ENCODE peak calls at places on chromosomes 3 and 15, in six cellular contexts. A, C, S, X, Q and N are unnamed samples.

GRCh38 chr15:23565395-23566069 is at the start of gene MKRN3:
- DNase-seq in A (peak; percentile 91), C (peak; percentile 21), S (no peak), X (no peak), Q (peak; percentile 2), N (no peak)

GRCh38 chr3:134134240-134134639 is 104.5 kb upstream of the SLCO2A1 start:
- DNase-seq in A (peak; percentile 6), C (no peak), S (no peak), X (no peak), Q (no peak), N (no peak)

GRCh38 chr15:99085413-99086326 is 19.2 kb upstream of the SYNM start:
- DNase-seq in A (no peak), C (no peak), S (no peak), X (no peak), Q (peak; percentile 61), N (no peak)

GRCh38 chr3:147007736-147008245 is 398.6 kb downstream of the ZIC4 start:
- DNase-seq in A (no peak), C (no peak), S (no peak), X (no peak), Q (no peak), N (no peak)

GRCh38 chr3:106610362-106610997 is 741.7 kb upstream of the CBLB start:
- DNase-seq in A (no peak), C (no peak), S (no peak), X (no peak), Q (peak; percentile 53), N (no peak)

GRCh38 chr3:75396316-75396802 is 267.8 kb upstream of the FRG2C start:
- DNase-seq in A (no peak), C (no peak), S (no peak), X (no peak), Q (no peak), N (no peak)

GRCh38 chr15:101142711-101143110 is 109.1 kb downstream of the CHSY1 start:
- DNase-seq in A (no peak), C (no peak), S (no peak), X (no peak), Q (no peak), N (no peak)

GRCh38 chr3:107641572-107642307 is 119.0 kb downstream of the BBX start:
- DNase-seq in A (peak; percentile 24), C (no peak), S (no peak), X (peak; percentile 20), Q (no peak), N (no peak)

GRCh38 chr3:13688034-13688433 is 139.1 kb downstream of the FBLN2 start:
- DNase-seq in A (no peak), C (no peak), S (no peak), X (no peak), Q (no peak), N (no peak)

GRCh38 chr3:108091498-108092259 is 848 bp upstream of the CD47 start:
- DNase-seq in A (no peak), C (no peak), S (no peak), X (no peak), Q (peak; percentile 5), N (peak; percentile 10)

GRCh38 chr3:9970020-9970652 is 16.5 kb downstream of the EMC3 start:
- DNase-seq in A (no peak), C (no peak), S (no peak), X (no peak), Q (no peak), N (no peak)

GRCh38 chr3:85678713-85679112 is 719.9 kb downstream of the CADM2 start:
- DNase-seq in A (no peak), C (no peak), S (no peak), X (no peak), Q (no peak), N (no peak)

GRCh38 chr3:133573054-133573628 is 345 bp upstream of the CDV3 start:
- DNase-seq in A (no peak), C (peak; percentile 100), S (peak; percentile 100), X (peak; percentile 100), Q (no peak), N (peak; percentile 100)

GRCh38 chr15:69719527-69719926 is 266.9 kb downstream of the RPLP1 start:
- DNase-seq in A (peak; percentile 78), C (peak; percentile 35), S (no peak), X (peak; percentile 28), Q (no peak), N (peak; percentile 18)

GRCh38 chr15:101043911-101044624 is 124.9 kb downstream of the LRRK1 start:
- DNase-seq in A (no peak), C (no peak), S (no peak), X (no peak), Q (no peak), N (no peak)

GRCh38 chr3:31911124-31911523 is 69.9 kb downstream of the OSBPL10 start:
- DNase-seq in A (no peak), C (no peak), S (no peak), X (no peak), Q (no peak), N (no peak)

GRCh38 chr15:67146214-67146613 is 80.8 kb downstream of the SMAD3 start:
- DNase-seq in A (no peak), C (no peak), S (no peak), X (no peak), Q (peak; percentile 52), N (no peak)

GRCh38 chr15:58260911-58261267 is 122.7 kb downstream of the AQP9 start:
- DNase-seq in A (no peak), C (no peak), S (no peak), X (no peak), Q (peak; percentile 12), N (no peak)

GRCh38 chr3:31142139-31142538 is 247.7 kb upstream of the GADL1 start:
- DNase-seq in A (no peak), C (no peak), S (no peak), X (no peak), Q (no peak), N (no peak)

GRCh38 chr3:193833592-193833991 is 240.6 kb downstream of the OPA1 start:
- DNase-seq in A (no peak), C (no peak), S (no peak), X (no peak), Q (no peak), N (no peak)